ENCODE peak calls at places on chromosomes 11 and 22, in six cellular contexts. X, S, M, C, W and T are unnamed samples.

GRCh38 chr11:9527481-9528140 is 45.9 kb upstream of the WEE1 start:
- DNase-seq in X (peak), S (peak), M (no peak), W (no peak), C (peak), T (no peak)

GRCh38 chr11:120608760-120609211 is 97.2 kb downstream of the GRIK4 start:
- DNase-seq in M (no peak), C (peak), S (no peak), W (peak), X (no peak), T (no peak)

GRCh38 chr11:97996762-97997161 is 1024.0 kb upstream of the CNTN5 start:
- DNase-seq in S (no peak), X (no peak), W (no peak), C (no peak), M (no peak), T (no peak)

GRCh38 chr22:31248138-31248745 is 36.1 kb downstream of the LIMK2 start:
- DNase-seq in S (no peak), M (peak), X (peak), W (peak), C (peak), T (peak)

GRCh38 chr11:12840871-12841516 is 166.8 kb downstream of the TEAD1 start:
- DNase-seq in C (peak), S (no peak), X (peak), M (no peak), W (no peak), T (peak)

GRCh38 chr22:26565889-26566288 is 24.0 kb downstream of the TPST2 start:
- DNase-seq in C (no peak), X (no peak), M (no peak), S (no peak), W (no peak), T (no peak)

GRCh38 chr22:42991010-42991651 is 23.8 kb downstream of the PACSIN2 start:
- DNase-seq in C (peak), M (no peak), X (peak), S (no peak), W (peak), T (no peak)

GRCh38 chr11:75339685-75340409 is 11.6 kb downstream of the ARRB1 start:
- DNase-seq in S (no peak), M (no peak), W (no peak), C (no peak), X (no peak), T (no peak)

GRCh38 chr11:3747704-3748103 is 49.6 kb downstream of the NUP98 start:
- DNase-seq in M (no peak), S (no peak), W (no peak), X (peak), C (peak), T (peak)

DNA sequence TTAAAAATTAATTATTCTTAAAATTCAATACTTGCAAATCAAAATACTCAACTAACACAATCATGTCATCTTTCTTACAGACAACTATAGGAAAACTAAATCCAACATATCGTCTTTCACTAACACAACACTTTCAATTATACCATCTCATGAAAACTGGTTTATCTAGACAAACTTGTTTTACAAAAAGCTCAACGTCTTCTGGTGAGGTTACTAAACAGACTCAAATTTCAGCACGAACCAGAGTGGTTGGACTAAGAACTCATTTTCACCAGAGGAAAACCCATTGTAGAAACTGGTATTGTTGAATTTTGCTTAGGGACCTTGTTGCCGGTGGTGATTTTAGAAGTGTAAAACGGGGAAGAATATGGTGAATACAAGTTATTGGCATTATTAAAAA is 52.2 kb downstream of the NUP98 start:
- DNase-seq in W (no peak), X (peak), C (no peak), M (no peak), S (no peak), T (peak)
- H3K27ac ChIP-seq in W (no peak), X (no peak), C (no peak), M (no peak), S (no peak), T (no peak)

DNA sequence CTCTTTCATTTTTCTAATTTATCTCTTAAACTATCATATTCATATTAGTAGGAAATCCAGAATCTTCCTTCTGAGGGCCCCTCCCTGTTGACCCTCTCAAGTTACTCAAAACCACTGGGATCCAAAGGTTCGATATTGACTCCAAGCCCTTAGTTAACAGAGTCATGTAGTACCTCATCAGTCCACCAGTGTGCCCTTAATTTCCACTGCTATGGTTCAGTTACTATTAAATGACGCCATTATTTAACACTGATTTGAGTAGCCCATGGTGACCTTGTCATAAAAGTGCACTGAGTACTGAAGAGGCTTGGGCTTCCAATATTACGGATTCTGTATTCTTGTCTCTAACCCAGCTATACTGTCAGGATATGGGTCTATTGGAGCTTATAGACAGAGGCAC is 91.9 kb upstream of the MS4A8 start:
- DNase-seq in W (no peak), M (no peak), C (no peak), S (no peak), X (no peak), T (no peak)
- TF ChIP-seq CTCF in W (no peak), M (no peak), C (no peak), S (no peak), X (peak), T (no peak)

GRCh38 chr11:45209904-45210699 is 63.7 kb downstream of the PRDM11 start:
- DNase-seq in S (no peak), X (no peak), M (peak), C (peak), W (peak), T (no peak)

GRCh38 chr11:45209480-45209879 is 63.0 kb downstream of the PRDM11 start:
- DNase-seq in C (no peak), S (no peak), M (no peak), W (no peak), X (no peak), T (no peak)

GRCh38 chr11:45205978-45206377 is 59.5 kb downstream of the PRDM11 start:
- DNase-seq in X (no peak), S (no peak), M (no peak), C (no peak), W (no peak), T (no peak)

GRCh38 chr11:45209000-45209399 is 62.6 kb downstream of the PRDM11 start:
- DNase-seq in X (no peak), S (no peak), M (no peak), C (no peak), W (no peak), T (no peak)

GRCh38 chr11:45208135-45208534 is 61.7 kb downstream of the PRDM11 start:
- DNase-seq in C (no peak), X (no peak), M (no peak), W (no peak), S (no peak), T (no peak)
- H3K27ac ChIP-seq in C (no peak), X (no peak), M (peak), W (peak), S (no peak), T (no peak)

GRCh38 chr22:21778705-21779363 is 43.2 kb upstream of the YPEL1 start:
- DNase-seq in M (no peak), C (peak), X (peak), S (no peak), W (no peak), T (no peak)
- TF ChIP-seq CTCF in M (no peak), C (no peak), X (no peak), S (no peak), W (no peak), T (no peak)

DNA sequence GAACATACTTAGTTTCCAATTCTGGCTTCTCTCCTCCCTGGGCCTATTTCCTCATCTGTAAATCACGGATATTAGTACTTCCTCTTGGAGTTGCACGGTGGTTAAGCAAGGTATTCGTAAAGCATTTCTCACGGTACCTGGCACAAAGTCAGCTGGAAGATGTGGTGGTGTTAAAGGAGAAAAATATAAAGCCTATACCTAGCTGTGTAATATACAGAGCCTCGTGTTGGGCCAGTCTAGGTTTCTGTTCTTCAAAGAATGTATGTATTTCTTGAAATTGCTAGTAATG is 47.2 kb downstream of the DBX1 start:
- DNase-seq in X (peak), M (no peak), C (no peak), S (no peak), W (no peak), T (peak)
- H3K27ac ChIP-seq in X (peak), M (no peak), C (peak), S (peak), W (peak), T (peak)

GRCh38 chr11:66310324-66310723 is 6.5 kb downstream of the CD248 start:
- DNase-seq in C (no peak), W (no peak), X (no peak), S (no peak), M (no peak), T (no peak)

GRCh38 chr11:66311965-66312548 is 4.8 kb downstream of the CD248 start:
- DNase-seq in C (peak), X (peak), W (peak), S (peak), M (peak), T (peak)

GRCh38 chr11:66313321-66314185 is 3.3 kb downstream of the CD248 start:
- DNase-seq in M (no peak), W (no peak), X (no peak), S (no peak), C (peak), T (no peak)

GRCh38 chr11:66312549-66313320 is 4.1 kb downstream of the CD248 start:
- DNase-seq in S (peak), M (peak), C (peak), X (peak), W (peak), T (peak)

GRCh38 chr11:66311470-66311964 is 5.3 kb downstream of the CD248 start:
- DNase-seq in C (no peak), W (no peak), S (no peak), X (no peak), M (no peak), T (no peak)
- TF ChIP-seq CTCF in C (no peak), W (no peak), S (no peak), X (peak), M (no peak), T (peak)

GRCh38 chr22:49282596-49282995 is 545.1 kb downstream of the BRD1 start:
- DNase-seq in M (no peak), X (no peak), W (no peak), S (no peak), C (no peak), T (no peak)

GRCh38 chr22:49284931-49285330 is 542.7 kb downstream of the BRD1 start:
- DNase-seq in X (no peak), C (no peak), W (no peak), M (no peak), S (no peak), T (no peak)

GRCh38 chr22:49278357-49278756 is 549.3 kb downstream of the BRD1 start:
- DNase-seq in W (no peak), S (no peak), M (no peak), C (no peak), X (no peak), T (no peak)

GRCh38 chr22:49284389-49284788 is 543.3 kb downstream of the BRD1 start:
- DNase-seq in W (no peak), S (no peak), C (no peak), M (no peak), X (no peak), T (no peak)

GRCh38 chr22:49281467-49282340 is 546.0 kb downstream of the BRD1 start:
- DNase-seq in X (no peak), W (no peak), C (no peak), M (no peak), S (peak), T (no peak)
- H3K27ac ChIP-seq in X (no peak), W (no peak), C (no peak), M (no peak), S (no peak), T (no peak)

GRCh38 chr11:117197516-117198456 is 1.4 kb upstream of the TAGLN start:
- DNase-seq in X (no peak), C (peak), M (no peak), W (peak), S (no peak), T (no peak)
- TF ChIP-seq CTCF in X (peak), C (peak), M (no peak), W (peak), S (peak), T (no peak)

GRCh38 chr11:868802-869201 is 26.1 kb downstream of the TSPAN4 start:
- DNase-seq in W (no peak), M (no peak), S (no peak), C (no peak), X (no peak), T (no peak)

GRCh38 chr11:868394-868793 is 25.7 kb downstream of the TSPAN4 start:
- DNase-seq in W (no peak), X (no peak), C (no peak), S (no peak), M (no peak), T (no peak)

GRCh38 chr11:870418-870817 is 27.8 kb downstream of the TSPAN4 start:
- DNase-seq in C (no peak), S (no peak), M (no peak), X (no peak), W (no peak), T (no peak)

GRCh38 chr11:870127-870413 is 27.4 kb downstream of the TSPAN4 start:
- DNase-seq in W (no peak), M (no peak), S (no peak), C (no peak), X (no peak), T (no peak)

GRCh38 chr11:869399-870126 is 26.9 kb downstream of the TSPAN4 start:
- DNase-seq in C (no peak), S (no peak), M (no peak), X (no peak), W (no peak), T (no peak)
- H3K27ac ChIP-seq in C (no peak), S (no peak), M (no peak), X (no peak), W (no peak), T (peak)

DNA sequence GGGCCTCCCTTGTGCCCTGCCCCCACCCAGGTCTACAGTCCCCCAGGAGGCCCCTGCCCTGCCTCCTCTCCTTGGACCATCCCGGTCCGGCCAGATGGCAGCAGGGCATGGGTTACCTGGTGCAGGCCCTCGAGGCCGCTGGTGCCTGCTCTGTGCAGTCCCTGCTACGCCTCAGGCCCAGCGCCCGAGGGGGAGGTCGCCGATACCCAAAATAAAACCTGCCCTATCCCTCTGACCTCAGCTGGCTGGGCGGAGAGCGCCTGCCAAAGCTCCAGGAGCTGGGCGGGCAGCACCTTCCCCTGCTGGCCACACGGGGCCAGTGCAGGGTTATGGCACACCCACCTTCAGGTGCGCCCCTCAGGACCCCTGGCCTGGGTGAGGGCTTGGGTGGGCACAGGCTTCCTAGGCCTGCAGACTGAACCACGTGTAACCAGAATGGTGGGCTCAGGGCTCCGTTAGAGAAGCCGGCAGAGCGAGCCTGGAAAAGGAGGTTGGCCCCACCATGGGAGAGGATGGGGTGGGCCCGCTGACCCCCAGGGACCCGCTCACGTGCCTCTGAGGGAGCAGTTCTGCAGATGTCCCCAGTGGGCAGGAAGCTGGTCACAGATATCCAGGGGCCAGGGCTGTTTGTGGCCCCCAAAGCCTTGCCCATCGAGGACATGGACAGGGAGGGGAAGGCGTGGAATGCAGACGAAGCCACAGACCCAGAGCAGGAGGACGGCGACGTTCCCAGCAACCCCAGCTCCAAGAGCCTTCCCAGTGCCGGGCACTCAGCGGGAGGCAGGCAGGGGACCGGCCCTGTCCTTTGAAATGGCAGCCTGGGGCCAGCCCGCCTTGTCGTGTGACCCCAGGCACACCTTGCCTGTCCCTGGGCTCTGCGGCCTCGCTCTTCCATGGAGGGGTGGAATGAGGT is 1.7 kb upstream of the TNNT3 start:
- DNase-seq in C (no peak), X (no peak), S (no peak), M (no peak), W (no peak), T (no peak)
- TF ChIP-seq CTCF in C (no peak), X (peak), S (peak), M (no peak), W (peak), T (peak)